ENCODE peak calls at places on chromosomes 3 and 15, in four cellular contexts. One of them, this sample, is unnamed. For H3K27me3 and H3K4me1, the result is how much of the 10 kb centered on the place peaks cover.

GRCh38 chr15:63420333-63420741 is 38.7 kb upstream of the CA12 start:
- DNase-seq in uterus: no peak
- DNase-seq in hepatocyte: peak
- DNase-seq in left ventricle myocardium inferior: no peak
- DNase-seq in this sample: no peak

GRCh38 chr3:48004694-48005093 is 11.5 kb downstream of the MAP4 start:
- DNase-seq in uterus: no peak
- DNase-seq in hepatocyte: no peak
- DNase-seq in left ventricle myocardium inferior: no peak
- DNase-seq in this sample: no peak

GRCh38 chr3:8318002-8318649 is 183.5 kb upstream of the LMCD1 start:
- DNase-seq in uterus: no peak
- DNase-seq in hepatocyte: no peak
- DNase-seq in left ventricle myocardium inferior: no peak
- DNase-seq in this sample: peak

GRCh38 chr3:58250093-58250707 is 12.6 kb downstream of the ABHD6 start:
- DNase-seq in uterus: no peak
- DNase-seq in hepatocyte: peak
- DNase-seq in left ventricle myocardium inferior: no peak
- DNase-seq in this sample: no peak

GRCh38 chr3:189898559-189899153 is 222.0 kb downstream of the P3H2 start:
- DNase-seq in uterus: no peak
- DNase-seq in hepatocyte: no peak
- DNase-seq in left ventricle myocardium inferior: no peak
- DNase-seq in this sample: no peak

GRCh38 chr3:10940106-10940505 is 52.4 kb upstream of the SLC6A1 start:
- DNase-seq in uterus: no peak
- DNase-seq in hepatocyte: no peak
- DNase-seq in left ventricle myocardium inferior: no peak
- DNase-seq in this sample: no peak

GRCh38 chr15:27250223-27250622 is 279.2 kb downstream of the GABRG3 start:
- DNase-seq in uterus: no peak
- DNase-seq in hepatocyte: no peak
- DNase-seq in left ventricle myocardium inferior: no peak
- DNase-seq in this sample: no peak

GRCh38 chr3:152780553-152780952 is 54.4 kb upstream of the P2RY1 start:
- DNase-seq in uterus: no peak
- DNase-seq in hepatocyte: no peak
- DNase-seq in left ventricle myocardium inferior: no peak
- DNase-seq in this sample: no peak

GRCh38 chr3:132543016-132543739 is 53.9 kb upstream of the ACKR4 start:
- DNase-seq in uterus: no peak
- DNase-seq in hepatocyte: peak
- DNase-seq in left ventricle myocardium inferior: no peak
- DNase-seq in this sample: peak

GRCh38 chr3:168591587-168591986 is 495.9 kb upstream of the GOLIM4 start:
- DNase-seq in uterus: no peak
- DNase-seq in hepatocyte: no peak
- DNase-seq in left ventricle myocardium inferior: no peak
- DNase-seq in this sample: no peak

GRCh38 chr15:36882487-36883108 is 217.8 kb downstream of the MEIS2 start:
- DNase-seq in uterus: no peak
- DNase-seq in hepatocyte: no peak
- DNase-seq in left ventricle myocardium inferior: peak
- DNase-seq in this sample: no peak
- H3K27me3 ChIP-seq in uterus: under half
- H3K27me3 ChIP-seq in hepatocyte: half or more
- H3K27me3 ChIP-seq in left ventricle myocardium inferior: half or more
- H3K27me3 ChIP-seq in this sample: half or more

GRCh38 chr15:78007211-78007956 is 70.1 kb downstream of the TBC1D2B start:
- DNase-seq in uterus: no peak
- DNase-seq in hepatocyte: no peak
- DNase-seq in left ventricle myocardium inferior: no peak
- DNase-seq in this sample: no peak
- H3K4me1 ChIP-seq in uterus: under half
- H3K4me1 ChIP-seq in hepatocyte: under half
- H3K4me1 ChIP-seq in left ventricle myocardium inferior: half or more
- H3K4me1 ChIP-seq in this sample: under half

DNA sequence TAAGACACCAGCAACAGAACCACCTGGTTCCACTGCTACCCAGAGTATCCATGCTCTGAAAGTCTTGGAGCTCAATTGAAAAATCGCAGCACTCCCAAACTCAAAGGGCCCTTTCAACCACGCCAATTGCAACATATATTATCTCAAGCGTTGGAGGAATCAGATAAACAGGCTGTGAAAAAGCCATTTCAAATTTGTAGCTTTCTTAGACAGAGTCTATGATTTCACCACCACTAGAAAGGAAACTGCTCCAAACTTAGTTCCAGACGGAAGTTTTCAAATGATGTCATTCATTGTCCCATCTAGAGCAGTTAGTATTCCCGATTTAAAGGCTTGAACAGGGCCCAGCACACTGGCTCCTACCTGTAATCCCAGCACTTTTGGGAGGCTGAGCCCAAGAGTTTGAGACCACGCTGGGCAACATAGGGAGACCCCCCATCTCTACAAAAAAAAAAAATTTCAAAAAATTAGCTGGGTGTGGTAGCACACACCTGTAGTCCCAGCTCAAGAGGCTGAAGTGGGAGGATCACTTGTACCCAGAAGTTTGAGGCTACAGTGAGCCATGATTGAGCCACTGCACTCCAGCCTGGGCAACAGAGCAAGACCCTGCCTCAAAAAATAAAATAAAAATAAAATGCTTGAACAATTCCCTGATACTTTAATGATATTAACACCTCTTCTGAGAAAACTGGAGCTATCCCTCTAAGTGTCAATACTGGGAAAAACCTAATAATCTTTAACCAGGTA is 16.8 kb downstream of the TNIK start:
- DNase-seq in uterus: no peak
- DNase-seq in hepatocyte: no peak
- DNase-seq in left ventricle myocardium inferior: no peak
- DNase-seq in this sample: no peak
- TF ChIP-seq CTCF in uterus: no peak
- TF ChIP-seq CTCF in hepatocyte: no peak
- TF ChIP-seq CTCF in left ventricle myocardium inferior: no peak
- TF ChIP-seq CTCF in this sample: no peak

GRCh38 chr15:77839970-77840609 is 207.4 kb upstream of the LINGO1 start:
- DNase-seq in uterus: no peak
- DNase-seq in hepatocyte: no peak
- DNase-seq in left ventricle myocardium inferior: no peak
- DNase-seq in this sample: no peak

GRCh38 chr15:77840962-77841361 is 208.2 kb upstream of the LINGO1 start:
- DNase-seq in uterus: no peak
- DNase-seq in hepatocyte: peak
- DNase-seq in left ventricle myocardium inferior: no peak
- DNase-seq in this sample: peak

GRCh38 chr15:77838595-77838994 is 205.9 kb upstream of the LINGO1 start:
- DNase-seq in uterus: no peak
- DNase-seq in hepatocyte: no peak
- DNase-seq in left ventricle myocardium inferior: no peak
- DNase-seq in this sample: no peak

GRCh38 chr15:77839431-77839830 is 206.7 kb upstream of the LINGO1 start:
- DNase-seq in uterus: no peak
- DNase-seq in hepatocyte: no peak
- DNase-seq in left ventricle myocardium inferior: no peak
- DNase-seq in this sample: no peak

DNA sequence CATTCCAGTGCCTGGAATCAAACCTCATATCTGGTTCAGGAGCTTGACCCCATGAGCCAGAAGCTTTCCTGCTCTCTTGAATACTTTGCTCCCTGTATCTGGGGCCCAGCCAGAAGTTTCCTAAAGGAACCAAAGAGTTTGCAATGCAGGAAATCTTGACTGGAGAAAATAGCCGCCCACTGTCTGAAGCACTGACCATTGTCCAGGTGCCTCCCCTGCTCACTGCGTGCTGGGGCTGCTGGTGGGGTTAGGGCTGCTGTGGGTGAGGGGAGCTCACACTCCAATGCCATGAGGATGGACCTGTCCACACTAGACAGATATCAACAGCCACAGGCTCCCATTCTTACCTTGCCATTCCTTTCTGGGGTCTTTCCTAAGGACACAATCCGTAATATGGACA is 208.7 kb upstream of the LINGO1 start:
- DNase-seq in uterus: no peak
- DNase-seq in hepatocyte: no peak
- DNase-seq in left ventricle myocardium inferior: no peak
- DNase-seq in this sample: no peak
- H3K27me3 ChIP-seq in uterus: under half
- H3K27me3 ChIP-seq in hepatocyte: under half
- H3K27me3 ChIP-seq in left ventricle myocardium inferior: half or more
- H3K27me3 ChIP-seq in this sample: half or more

DNA sequence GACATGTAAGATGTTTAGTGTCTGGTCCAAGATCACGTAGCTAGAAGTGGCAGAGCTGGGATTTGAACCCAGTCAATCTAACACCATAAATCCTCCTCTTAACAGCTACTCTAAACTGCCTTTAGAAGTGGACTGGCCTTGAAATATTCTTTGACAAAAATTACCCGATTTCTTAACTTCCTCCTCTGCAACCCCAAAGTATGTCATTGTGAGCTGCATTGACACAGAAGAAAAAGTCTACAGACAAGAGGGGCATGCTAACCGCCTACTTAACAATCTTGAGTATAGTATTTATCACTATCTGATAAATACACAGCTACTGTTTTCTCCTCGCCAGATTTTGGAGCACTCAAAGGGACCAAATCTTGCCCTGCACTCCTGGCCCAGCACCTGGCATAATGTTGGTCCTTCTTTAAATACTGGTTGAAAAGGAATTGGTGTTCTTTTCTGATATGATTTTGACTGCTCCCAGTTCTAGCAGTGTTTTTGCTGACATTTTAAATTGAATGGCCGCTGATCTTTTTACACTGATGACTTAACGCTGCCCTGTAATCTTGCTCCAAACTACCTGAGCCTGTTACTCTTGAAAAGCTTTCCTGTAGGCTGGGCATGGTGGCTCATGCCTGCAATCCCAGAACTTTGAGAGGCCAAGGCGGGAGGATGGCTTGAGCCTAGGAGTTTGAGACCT is 36.9 kb downstream of the ITPR1 start:
- DNase-seq in uterus: no peak
- DNase-seq in hepatocyte: no peak
- DNase-seq in left ventricle myocardium inferior: no peak
- DNase-seq in this sample: no peak
- H3K4me1 ChIP-seq in uterus: under half
- H3K4me1 ChIP-seq in hepatocyte: under half
- H3K4me1 ChIP-seq in left ventricle myocardium inferior: half or more
- H3K4me1 ChIP-seq in this sample: under half

GRCh38 chr3:123061856-123062255 is 5.0 kb upstream of the PDIA5 start:
- DNase-seq in uterus: no peak
- DNase-seq in hepatocyte: no peak
- DNase-seq in left ventricle myocardium inferior: no peak
- DNase-seq in this sample: no peak
- TF ChIP-seq CTCF in uterus: no peak
- TF ChIP-seq CTCF in hepatocyte: no peak
- TF ChIP-seq CTCF in left ventricle myocardium inferior: no peak
- TF ChIP-seq CTCF in this sample: no peak

GRCh38 chr3:68088216-68088615 is 433.8 kb upstream of the SUCLG2 start:
- DNase-seq in uterus: no peak
- DNase-seq in hepatocyte: no peak
- DNase-seq in left ventricle myocardium inferior: no peak
- DNase-seq in this sample: no peak
- H3K27me3 ChIP-seq in uterus: under half
- H3K27me3 ChIP-seq in hepatocyte: under half
- H3K27me3 ChIP-seq in left ventricle myocardium inferior: under half
- H3K27me3 ChIP-seq in this sample: under half

GRCh38 chr3:160553829-160554228 is 11.5 kb downstream of the KPNA4 start:
- DNase-seq in uterus: no peak
- DNase-seq in hepatocyte: no peak
- DNase-seq in left ventricle myocardium inferior: no peak
- DNase-seq in this sample: no peak

GRCh38 chr3:160554980-160555379 is 10.4 kb downstream of the KPNA4 start:
- DNase-seq in uterus: no peak
- DNase-seq in hepatocyte: no peak
- DNase-seq in left ventricle myocardium inferior: no peak
- DNase-seq in this sample: no peak

GRCh38 chr3:160557571-160557970 is 7.8 kb downstream of the KPNA4 start:
- DNase-seq in uterus: no peak
- DNase-seq in hepatocyte: no peak
- DNase-seq in left ventricle myocardium inferior: no peak
- DNase-seq in this sample: no peak

DNA sequence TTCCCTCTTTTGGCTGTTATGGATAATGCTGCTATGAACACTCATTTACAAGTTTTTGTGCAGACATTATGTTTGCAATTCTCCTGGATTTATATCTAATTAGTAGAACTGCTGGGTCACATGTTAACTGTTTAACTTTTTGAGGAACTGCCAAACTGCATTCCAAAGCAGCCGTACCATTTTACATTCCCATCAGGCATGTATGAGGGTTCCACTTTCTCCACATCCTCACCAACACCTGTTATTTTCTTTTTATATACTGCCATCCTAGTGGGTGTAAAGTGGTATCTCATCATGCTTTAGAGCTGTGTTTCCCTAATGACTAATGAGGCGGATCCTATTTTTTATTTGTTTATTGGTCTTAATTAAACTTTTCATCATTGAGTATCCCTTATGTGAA is 9.2 kb downstream of the KPNA4 start:
- DNase-seq in uterus: no peak
- DNase-seq in hepatocyte: no peak
- DNase-seq in left ventricle myocardium inferior: no peak
- DNase-seq in this sample: no peak
- H3K4me1 ChIP-seq in uterus: under half
- H3K4me1 ChIP-seq in hepatocyte: under half
- H3K4me1 ChIP-seq in left ventricle myocardium inferior: half or more
- H3K4me1 ChIP-seq in this sample: under half

GRCh38 chr3:174125267-174125844 is 727.8 kb downstream of the NLGN1 start:
- DNase-seq in uterus: no peak
- DNase-seq in hepatocyte: peak
- DNase-seq in left ventricle myocardium inferior: no peak
- DNase-seq in this sample: no peak
- TF ChIP-seq CTCF in uterus: no peak
- TF ChIP-seq CTCF in hepatocyte: peak
- TF ChIP-seq CTCF in left ventricle myocardium inferior: peak
- TF ChIP-seq CTCF in this sample: peak

DNA sequence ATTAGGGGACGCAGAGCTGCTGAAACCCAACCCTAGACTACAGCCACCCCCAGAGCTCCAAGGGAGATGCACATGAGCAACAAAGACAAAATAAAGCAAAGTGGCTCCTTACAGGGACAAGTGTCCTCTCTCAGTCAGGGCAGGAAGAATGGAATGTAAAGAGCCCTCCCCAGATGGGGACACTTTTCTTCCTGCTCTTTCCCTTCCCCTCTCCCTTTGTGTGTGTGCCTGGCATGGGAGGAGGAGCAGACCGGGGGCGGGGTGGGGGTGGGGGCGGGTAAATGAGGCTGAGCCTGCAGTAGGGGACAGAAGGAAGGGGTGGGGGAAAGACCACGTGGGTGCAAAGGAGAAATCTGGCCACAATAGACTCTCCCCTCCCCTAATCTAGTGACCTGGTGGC is 37.4 kb downstream of the ACAA1 start:
- DNase-seq in uterus: no peak
- DNase-seq in hepatocyte: no peak
- DNase-seq in left ventricle myocardium inferior: no peak
- DNase-seq in this sample: no peak
- H3K27me3 ChIP-seq in uterus: under half
- H3K27me3 ChIP-seq in hepatocyte: under half
- H3K27me3 ChIP-seq in left ventricle myocardium inferior: half or more
- H3K27me3 ChIP-seq in this sample: under half